ENCODE peak calls at places on chromosomes 4 and X, in seven cellular contexts. Z, O, A, X, J, M and N are unnamed samples. For H3K4me1, the result is how much of the 10 kb centered on the place peaks cover.

GRCh38 chrX:7170903-7171302 is 22.9 kb upstream of the PUDP start:
- DNase-seq in O (no peak), M (no peak), Z (peak), J (no peak), A (peak), X (no peak), N (no peak)

GRCh38 chr4:184812181-184812542 is 13.6 kb downstream of the ACSL1 start:
- DNase-seq in O (no peak), M (no peak), X (no peak), J (no peak), A (no peak), Z (no peak), N (no peak)

GRCh38 chr4:94352996-94353395 is 10.4 kb upstream of the HPGDS start:
- DNase-seq in M (no peak), Z (no peak), O (no peak), J (no peak), X (no peak), A (no peak), N (no peak)

GRCh38 chrX:103845165-103845653 is 13.2 kb upstream of the RAB9B start:
- DNase-seq in A (peak), Z (peak), M (no peak), J (no peak), X (no peak), O (peak), N (peak)

GRCh38 chrX:47187106-47187677 is 6.4 kb upstream of the UBA1 start:
- DNase-seq in Z (no peak), O (no peak), J (no peak), X (no peak), M (peak), A (no peak), N (no peak)

GRCh38 chrX:112731793-112732192 is 52.1 kb upstream of the LHFPL1 start:
- DNase-seq in M (no peak), O (no peak), X (no peak), J (no peak), Z (no peak), A (no peak), N (no peak)

GRCh38 chr4:101066586-101066985 is 280.7 kb downstream of the PPP3CA start:
- DNase-seq in M (no peak), O (no peak), J (no peak), X (no peak), Z (no peak), A (no peak), N (no peak)

GRCh38 chr4:77248805-77249204 is 91.8 kb downstream of the CCNG2 start:
- DNase-seq in Z (no peak), M (no peak), A (no peak), X (no peak), J (no peak), O (no peak), N (no peak)

GRCh38 chrX:15471016-15471415 is 22.1 kb downstream of the PIR start:
- DNase-seq in Z (peak), X (no peak), A (peak), J (no peak), M (no peak), O (peak), N (peak)

GRCh38 chrX:20363003-20363674 is 96.4 kb upstream of the RPS6KA3 start:
- DNase-seq in A (no peak), O (no peak), Z (no peak), M (no peak), X (no peak), J (no peak), N (no peak)

GRCh38 chr4:144399927-144400326 is 246.0 kb upstream of the HHIP start:
- DNase-seq in X (no peak), O (no peak), A (no peak), Z (peak), M (no peak), J (no peak), N (peak)

GRCh38 chr4:145635630-145636029 is 16.4 kb downstream of the MMAA start:
- DNase-seq in A (no peak), Z (no peak), O (no peak), X (no peak), J (no peak), M (no peak), N (no peak)

GRCh38 chr4:177239475-177239874 is 70.2 kb upstream of the NEIL3 start:
- DNase-seq in O (no peak), M (no peak), J (no peak), Z (no peak), A (no peak), X (no peak), N (no peak)

GRCh38 chrX:124249345-124249744 is 83.1 kb upstream of the TEX13D start:
- DNase-seq in X (no peak), O (no peak), J (no peak), M (no peak), Z (no peak), A (no peak), N (no peak)

DNA sequence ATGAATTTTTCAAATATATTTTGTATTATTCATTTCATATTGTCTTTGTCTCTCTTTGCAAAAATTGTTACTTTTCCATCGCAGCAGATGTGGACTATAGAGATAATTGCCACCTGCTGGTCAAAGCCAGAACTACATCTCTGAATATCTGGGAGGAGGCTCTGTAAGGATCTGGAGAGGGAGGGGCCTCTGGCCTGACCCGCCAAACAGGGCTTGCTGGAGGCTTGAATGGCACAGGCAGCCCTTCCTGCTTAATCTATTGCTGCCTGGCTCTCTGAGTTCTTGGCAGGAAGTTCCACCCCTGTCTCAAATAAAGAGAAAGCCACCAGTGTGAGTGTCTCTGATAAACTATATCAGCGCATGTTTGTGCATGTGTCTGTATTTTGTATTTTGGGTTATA is 132.4 kb downstream of the ZMAT1 start:
- DNase-seq in O (peak), X (no peak), J (peak), Z (peak), M (peak), A (peak), N (peak)
- TF ChIP-seq POLR2AphosphoS5 in O (no peak), X (no peak), J (peak), Z (no peak), M (no peak), A (no peak), N (no peak)

GRCh38 chrX:110442631-110443030 is 84.0 kb downstream of the RTL9 start:
- DNase-seq in A (peak), M (no peak), Z (peak), O (no peak), J (no peak), X (no peak), N (no peak)
- TF ChIP-seq CTCF in A (peak), M (no peak), Z (no peak), O (no peak), J (no peak), X (no peak), N (peak)

DNA sequence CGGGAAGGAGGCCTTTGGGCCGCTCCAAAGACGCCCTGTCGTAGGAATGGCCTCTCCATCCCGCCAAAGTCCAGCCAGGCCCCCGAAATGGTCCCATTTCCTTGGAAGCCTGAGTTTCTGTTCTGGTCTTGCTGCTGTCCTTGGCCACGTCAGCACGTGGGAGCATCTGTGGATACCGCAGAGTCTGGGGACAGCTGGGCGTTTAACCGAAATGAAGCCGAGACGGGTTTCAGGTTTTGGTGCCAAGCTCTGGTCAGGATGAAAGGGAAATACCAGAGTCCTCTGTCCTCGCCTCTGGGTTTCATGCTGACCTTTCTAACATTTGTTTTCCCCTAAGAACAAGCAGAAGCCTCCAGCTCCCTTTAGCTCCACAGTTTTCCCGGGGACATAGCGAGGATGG is 19.7 kb downstream of the SHOX start:
- DNase-seq in X (no peak), J (no peak), M (peak), O (no peak), Z (no peak), A (no peak), N (no peak)
- H3K4me1 ChIP-seq in X (under half), J (under half), M (under half), O (under half), Z (under half), A (under half), N (under half)

DNA sequence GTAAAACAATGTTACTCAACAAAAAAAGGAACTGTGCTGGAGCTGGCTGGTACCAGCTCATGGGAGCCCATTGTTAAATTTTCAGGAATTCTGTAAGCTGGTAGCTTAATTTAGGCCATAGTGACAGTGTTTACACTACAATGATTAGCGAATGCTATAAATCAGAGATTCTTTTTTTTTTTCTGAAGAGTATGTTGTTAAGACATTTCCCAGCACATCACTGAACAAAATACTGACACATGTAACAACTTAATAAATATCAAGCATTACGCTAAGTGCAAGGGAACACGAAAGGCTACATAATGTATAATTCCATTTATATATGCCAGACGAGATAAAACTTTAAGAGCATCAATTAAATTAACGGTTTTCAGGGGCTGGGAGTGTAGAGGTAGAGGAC is 4.4 kb downstream of the WDFY3 start:
- DNase-seq in J (no peak), M (no peak), A (no peak), X (no peak), O (no peak), Z (no peak), N (no peak)
- TF ChIP-seq POLR2AphosphoS5 in J (no peak), M (no peak), A (no peak), X (no peak), O (no peak), Z (no peak), N (no peak)

GRCh38 chr4:38188136-38188535 is 227.9 kb downstream of the PTTG2 start:
- DNase-seq in M (no peak), O (no peak), A (no peak), X (peak), J (no peak), Z (no peak), N (no peak)

GRCh38 chr4:38184404-38184803 is 224.2 kb downstream of the PTTG2 start:
- DNase-seq in O (no peak), A (no peak), Z (no peak), J (no peak), M (no peak), X (no peak), N (no peak)

GRCh38 chr4:38188631-38189101 is 228.5 kb downstream of the PTTG2 start:
- DNase-seq in A (no peak), M (no peak), Z (no peak), O (no peak), J (no peak), X (no peak), N (no peak)

GRCh38 chr4:38182334-38182998 is 222.3 kb downstream of the PTTG2 start:
- DNase-seq in M (no peak), J (no peak), O (no peak), A (no peak), X (peak), Z (no peak), N (no peak)

GRCh38 chr4:38185406-38185805 is 225.2 kb downstream of the PTTG2 start:
- DNase-seq in O (no peak), Z (no peak), M (no peak), J (no peak), A (no peak), X (no peak), N (no peak)
- TF ChIP-seq CTCF in O (no peak), Z (no peak), M (no peak), J (no peak), A (no peak), X (no peak), N (no peak)

DNA sequence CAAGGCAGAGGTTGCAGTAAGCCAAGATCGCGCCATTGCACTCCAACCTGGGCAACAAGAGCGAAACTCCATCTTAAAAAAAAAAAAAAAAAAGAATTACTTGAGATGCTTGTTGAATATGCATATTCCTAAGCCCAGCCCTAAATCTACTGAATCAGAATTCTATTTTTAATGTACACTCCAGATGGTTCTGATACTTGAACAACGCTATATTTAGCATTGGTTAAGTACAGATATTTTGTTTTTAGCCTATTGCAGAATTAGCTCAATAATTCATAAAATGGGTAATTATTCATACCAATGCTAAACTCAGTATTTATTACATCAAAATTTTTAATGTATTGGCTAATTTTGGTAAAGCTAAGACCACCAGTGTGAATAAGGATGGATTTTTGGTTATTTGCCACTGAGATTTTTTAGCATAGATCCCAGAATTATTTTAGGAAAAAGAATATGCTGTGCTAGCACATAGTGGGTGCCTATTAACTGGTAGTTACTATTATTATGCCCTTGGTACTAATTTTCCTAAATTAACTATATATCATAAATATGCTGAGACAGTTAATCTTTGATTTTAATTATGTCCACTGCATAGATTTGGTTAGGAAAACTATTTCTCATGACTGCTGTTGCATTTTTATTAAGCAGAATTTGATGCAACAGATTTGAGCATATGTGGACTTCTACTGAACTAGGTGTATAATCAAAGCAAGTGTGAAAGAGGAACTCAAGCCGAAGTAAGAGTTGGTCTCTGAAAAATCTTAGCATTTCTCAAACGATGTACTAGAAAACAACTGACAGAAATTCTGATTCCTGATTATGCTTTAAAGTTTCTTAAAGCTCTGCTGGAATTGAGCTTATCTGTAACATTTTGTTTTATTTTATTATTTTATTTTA is 9.2 kb downstream of the AREG start:
- DNase-seq in J (no peak), O (no peak), X (no peak), Z (no peak), A (no peak), M (no peak), N (no peak)
- H3K4me1 ChIP-seq in J (under half), O (under half), X (under half), Z (under half), A (under half), M (under half), N (under half)

GRCh38 chrX:44428989-44429627 is 85.6 kb upstream of the EFHC2 start:
- DNase-seq in J (no peak), Z (no peak), M (no peak), A (no peak), X (no peak), O (no peak), N (no peak)
- TF ChIP-seq POLR2AphosphoS5 in J (no peak), Z (no peak), M (no peak), A (no peak), X (no peak), O (no peak), N (no peak)

DNA sequence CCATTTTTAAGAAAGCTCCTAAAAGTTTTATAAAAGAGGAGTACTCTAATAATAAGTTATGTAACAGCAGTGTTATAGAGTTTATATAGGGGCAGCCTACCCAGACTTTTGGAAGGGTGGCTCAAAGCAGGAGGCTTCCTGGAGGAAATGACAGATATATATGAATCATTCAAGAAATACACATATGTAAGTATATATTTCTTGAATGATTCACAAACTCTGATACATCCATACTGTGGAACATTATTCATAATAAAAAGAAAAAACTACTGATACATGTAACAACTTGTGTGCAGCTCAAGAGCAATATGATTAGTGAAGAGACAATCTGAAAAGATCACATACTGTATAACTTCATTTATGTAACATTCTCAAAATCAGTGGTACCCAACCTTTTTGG is 166.2 kb downstream of the WDFY3 start:
- DNase-seq in O (no peak), Z (peak), J (no peak), M (no peak), A (no peak), X (no peak), N (no peak)
- TF ChIP-seq CTCF in O (no peak), Z (no peak), J (no peak), M (no peak), A (no peak), X (no peak), N (no peak)

GRCh38 chr4:140253556-140254027 is 99.6 kb upstream of the MAML3 start:
- DNase-seq in J (no peak), X (no peak), M (no peak), A (no peak), Z (no peak), O (no peak), N (no peak)
- H3K4me1 ChIP-seq in J (half or more), X (under half), M (under half), A (under half), Z (half or more), O (under half), N (under half)